ENCODE peak calls at places on chromosomes 6 and 20, in eight cellular contexts. O is CD8-positive, alpha-beta T cell; C is astrocyte; T is cardiac fibroblast; R is esophagus muscularis mucosa; Y is choroid plexus epithelial cell; M is fibroblast of lung; P is Caco-2. B is an unnamed sample.

GRCh38 chr6:10307476-10307875 is 107.4 kb downstream of the TFAP2A start:
- DNase-seq in O (no peak), C (no peak), T (no peak), R (no peak), Y (no peak), M (no peak), P (no peak), B (no peak)

GRCh38 chr6:49541210-49541724 is 9.2 kb upstream of the C6orf141 start:
- DNase-seq in O (no peak), C (peak), T (peak), R (no peak), Y (peak), M (peak), P (no peak), B (peak)

GRCh38 chr6:118743744-118744143 is 92.4 kb upstream of the CEP85L start:
- DNase-seq in O (no peak), C (peak), T (no peak), R (no peak), Y (no peak), M (peak), P (no peak), B (no peak)

GRCh38 chr6:135088818-135089809 is 34.5 kb upstream of the HBS1L start:
- DNase-seq in O (no peak), C (peak), T (peak), R (no peak), Y (peak), M (peak), P (no peak), B (peak)

GRCh38 chr6:157675859-157676640 is 147.0 kb upstream of the SNX9 start:
- DNase-seq in O (no peak), C (no peak), T (no peak), R (no peak), Y (no peak), M (no peak), P (no peak), B (no peak)

GRCh38 chr6:71410164-71410566 is 121.6 kb downstream of the OGFRL1 start:
- DNase-seq in O (no peak), C (peak), T (no peak), R (no peak), Y (no peak), M (peak), P (no peak), B (no peak)

GRCh38 chr6:128803911-128804310 is 79.0 kb upstream of the LAMA2 start:
- DNase-seq in O (no peak), C (peak), T (peak), R (no peak), Y (peak), M (peak), P (no peak), B (no peak)

GRCh38 chr6:113674075-113674474 is 183.1 kb upstream of the MARCKS start:
- DNase-seq in O (no peak), C (no peak), T (no peak), R (no peak), Y (no peak), M (no peak), P (no peak), B (no peak)

GRCh38 chr20:46237221-46237620 is 71.1 kb downstream of the CDH22 start:
- DNase-seq in O (no peak), C (no peak), T (no peak), R (no peak), Y (no peak), M (no peak), P (no peak), B (no peak)

GRCh38 chr6:149608381-149608982 is 40.0 kb downstream of the KATNA1 start:
- DNase-seq in O (no peak), C (no peak), T (no peak), R (no peak), Y (no peak), M (no peak), P (no peak), B (no peak)

GRCh38 chr6:156822747-156823206 is 45.6 kb downstream of the ARID1B start:
- DNase-seq in O (no peak), C (no peak), T (no peak), R (no peak), Y (no peak), M (no peak), P (no peak), B (no peak)

GRCh38 chr6:118679293-118679692 is 27.9 kb upstream of the CEP85L start:
- DNase-seq in O (no peak), C (peak), T (peak), R (peak), Y (peak), M (peak), P (no peak), B (peak)

GRCh38 chr6:110563711-110564110 is 87.3 kb upstream of the SLC22A16 start:
- DNase-seq in O (no peak), C (no peak), T (no peak), R (no peak), Y (no peak), M (no peak), P (no peak), B (no peak)

GRCh38 chr6:25601797-25602679 is 50.0 kb upstream of the SCGN start:
- DNase-seq in O (no peak), C (peak), T (peak), R (no peak), Y (peak), M (peak), P (no peak), B (peak)

GRCh38 chr20:3729811-3730550 is 2.5 kb upstream of the HSPA12B start:
- DNase-seq in O (no peak), C (no peak), T (no peak), R (no peak), Y (no peak), M (no peak), P (no peak), B (no peak)

GRCh38 chr20:60316759-60317158 is 358.5 kb downstream of the CDH26 start:
- DNase-seq in O (no peak), C (no peak), T (no peak), R (no peak), Y (no peak), M (no peak), P (no peak), B (no peak)

GRCh38 chr20:49910340-49910706 is 5.0 kb downstream of the SPATA2 start:
- DNase-seq in O (no peak), C (no peak), T (no peak), R (no peak), Y (no peak), M (no peak), P (no peak), B (no peak)

GRCh38 chr6:129104131-129104530 is 221.2 kb downstream of the LAMA2 start:
- DNase-seq in O (no peak), C (peak), T (peak), R (no peak), Y (peak), M (peak), P (no peak), B (peak)

GRCh38 chr6:155381856-155382690 is 67.8 kb upstream of the TFB1M start:
- DNase-seq in O (no peak), C (peak), T (peak), R (no peak), Y (peak), M (peak), P (no peak), B (peak)

GRCh38 chr6:44056392-44057237 is 70.6 kb downstream of the MRPL14 start:
- DNase-seq in O (no peak), C (peak), T (peak), R (no peak), Y (no peak), M (peak), P (no peak), B (no peak)

GRCh38 chr6:15096894-15097837 is 148.7 kb upstream of the JARID2 start:
- DNase-seq in O (no peak), C (peak), T (no peak), R (no peak), Y (peak), M (peak), P (no peak), B (no peak)

GRCh38 chr20:53660078-53660909 is 66.7 kb upstream of the ZNF217 start:
- DNase-seq in O (no peak), C (no peak), T (peak), R (no peak), Y (peak), M (no peak), P (peak), B (no peak)

GRCh38 chr20:51488331-51488730 is 54.2 kb downstream of the NFATC2 start:
- DNase-seq in O (no peak), C (no peak), T (no peak), R (no peak), Y (no peak), M (no peak), P (no peak), B (no peak)

GRCh38 chr6:399785-400517 is 8.4 kb downstream of the IRF4 start:
- DNase-seq in O (no peak), C (no peak), T (no peak), R (no peak), Y (no peak), M (no peak), P (no peak), B (no peak)

GRCh38 chr6:46903175-46903574 is 18.6 kb downstream of the ADGRF5 start:
- DNase-seq in O (no peak), C (no peak), T (no peak), R (no peak), Y (no peak), M (no peak), P (no peak), B (no peak)

GRCh38 chr20:31908424-31908823 is 38.0 kb downstream of the TTLL9 start:
- DNase-seq in O (no peak), C (no peak), T (no peak), R (no peak), Y (no peak), M (no peak), P (peak), B (no peak)

GRCh38 chr20:10434467-10434831 is 427 bp upstream of the MKKS start:
- DNase-seq in O (peak), C (peak), T (peak), R (peak), Y (peak), M (peak), P (peak), B (peak)

GRCh38 chr6:47097092-47097945 is 55.2 kb upstream of the ADGRF1 start:
- DNase-seq in O (no peak), C (peak), T (peak), R (no peak), Y (peak), M (peak), P (peak), B (peak)

GRCh38 chr6:6806793-6807518 is 218.4 kb downstream of the LY86 start:
- DNase-seq in O (no peak), C (no peak), T (peak), R (no peak), Y (no peak), M (no peak), P (no peak), B (no peak)

GRCh38 chr6:13357551-13358075 is 29.3 kb upstream of the TBC1D7 start:
- DNase-seq in O (no peak), C (peak), T (peak), R (no peak), Y (peak), M (peak), P (no peak), B (no peak)

GRCh38 chr20:40797425-40797824 is 108.4 kb upstream of the MAFB start:
- DNase-seq in O (no peak), C (no peak), T (peak), R (no peak), Y (peak), M (peak), P (no peak), B (no peak)

GRCh38 chr6:165231581-165232276 is 77.7 kb downstream of the C6orf118 start:
- DNase-seq in O (no peak), C (peak), T (peak), R (no peak), Y (peak), M (peak), P (no peak), B (peak)
- TF ChIP-seq CTCF in O (no peak), C (peak), T (peak), R (no peak), Y (peak), M (no peak), P (peak), B (peak)

GRCh38 chr6:52306972-52307849 is 22.7 kb upstream of the MCM3 start:
- DNase-seq in O (no peak), C (no peak), T (no peak), R (no peak), Y (no peak), M (no peak), P (peak), B (no peak)
- H3K4me3 ChIP-seq in O (peak), C (no peak), T (no peak), R (no peak), Y (no peak), M (no peak), P (no peak), B (no peak)

DNA sequence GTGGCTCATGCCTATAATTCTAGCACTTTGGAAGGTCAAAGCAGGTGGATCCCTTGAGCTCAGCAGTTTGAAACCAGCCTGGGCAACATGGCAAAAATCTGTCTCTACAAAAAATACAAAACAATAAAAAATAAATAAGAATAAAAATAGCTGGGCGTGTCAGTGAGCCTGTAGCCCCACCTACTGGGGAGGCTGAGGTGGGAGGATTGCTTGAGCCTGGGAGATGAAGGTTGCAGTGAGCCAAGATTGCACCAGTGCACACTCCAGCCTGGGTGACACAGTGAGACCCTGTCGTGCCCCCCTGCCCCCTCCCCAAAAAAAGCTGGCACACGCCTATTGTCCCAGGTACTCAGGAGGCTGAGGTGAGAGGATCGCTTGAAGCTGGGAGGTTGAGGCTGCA is 35.1 kb upstream of the SRPK1 start:
- DNase-seq in O (no peak), C (no peak), T (no peak), R (no peak), Y (no peak), M (no peak), P (no peak), B (no peak)
- TF ChIP-seq CTCF in O (no peak), C (no peak), T (peak), R (no peak), Y (peak), M (no peak), P (no peak), B (no peak)

GRCh38 chr6:21204951-21205350 is 388.6 kb upstream of the SOX4 start:
- DNase-seq in O (no peak), C (no peak), T (no peak), R (no peak), Y (no peak), M (no peak), P (no peak), B (no peak)

GRCh38 chr6:21208114-21208795 is 385.3 kb upstream of the SOX4 start:
- DNase-seq in O (no peak), C (no peak), T (no peak), R (no peak), Y (no peak), M (no peak), P (no peak), B (no peak)

GRCh38 chr6:21213492-21213891 is 380.1 kb upstream of the SOX4 start:
- DNase-seq in O (no peak), C (no peak), T (no peak), R (no peak), Y (no peak), M (peak), P (no peak), B (no peak)

GRCh38 chr6:21208796-21209186 is 384.8 kb upstream of the SOX4 start:
- DNase-seq in O (no peak), C (no peak), T (no peak), R (no peak), Y (no peak), M (no peak), P (no peak), B (no peak)
- H3K4me3 ChIP-seq in O (no peak), C (no peak), T (no peak), R (no peak), Y (no peak), M (no peak), P (no peak), B (no peak)

GRCh38 chr6:131183427-131184095 is 48.3 kb downstream of the AKAP7 start:
- DNase-seq in O (no peak), C (no peak), T (no peak), R (no peak), Y (no peak), M (no peak), P (no peak), B (no peak)
- TF ChIP-seq CTCF in O (no peak), C (no peak), T (no peak), R (no peak), Y (no peak), M (no peak), P (no peak), B (no peak)

B was measured in AG09309.